ENCODE peak calls at places on chromosomes 13 and 19, in five cellular contexts. D, U, X, R and G are unnamed samples.
A peak's percentile ranks its signal among the peaks of the same experiment; 100 is the strongest.

GRCh38 chr13:50365683-50366391 is 350.6 kb downstream of the KCNRG start:
- DNase-seq in D (no peak), U (no peak), X (peak; percentile 26), R (no peak), G (no peak)

GRCh38 chr13:94227255-94227879 is 252.1 kb downstream of the DCT start:
- DNase-seq in D (no peak), U (no peak), X (no peak), R (no peak), G (no peak)

GRCh38 chr13:110293649-110294048 is 13.3 kb downstream of the COL4A1 start:
- DNase-seq in D (no peak), U (no peak), X (no peak), R (no peak), G (no peak)

GRCh38 chr13:50916701-50917184 is 7.2 kb downstream of the RNASEH2B start:
- DNase-seq in D (no peak), U (no peak), X (no peak), R (peak; percentile 17), G (no peak)

GRCh38 chr19:1132625-1133383 is 29.0 kb downstream of the GPX4 start:
- DNase-seq in D (no peak), U (no peak), X (no peak), R (no peak), G (no peak)

GRCh38 chr19:2820112-2820702 is 539 bp downstream of the ZNF554 start:
- DNase-seq in D (no peak), U (no peak), X (peak; percentile 24), R (no peak), G (peak; percentile 42)

GRCh38 chr19:6415592-6416190 is 8.9 kb downstream of the KHSRP start:
- DNase-seq in D (no peak), U (no peak), X (no peak), R (no peak), G (peak; percentile 22)

GRCh38 chr13:43365042-43365344 is 341.6 kb downstream of the DNAJC15 start:
- DNase-seq in D (no peak), U (no peak), X (no peak), R (no peak), G (no peak)

GRCh38 chr13:34416833-34417425 is 525.1 kb upstream of the NBEA start:
- DNase-seq in D (no peak), U (peak; percentile 73), X (peak; percentile 65), R (peak; percentile 71), G (no peak)

GRCh38 chr19:12838893-12839656 is 760 bp downstream of the MAST1 start:
- DNase-seq in D (no peak), U (no peak), X (no peak), R (no peak), G (no peak)

GRCh38 chr13:30847697-30848307 is 58.3 kb upstream of the MEDAG start:
- DNase-seq in D (no peak), U (peak; percentile 93), X (no peak), R (no peak), G (no peak)

GRCh38 chr19:48896191-48896720 is 2.3 kb downstream of the TULP2 start:
- DNase-seq in D (no peak), U (no peak), X (no peak), R (peak; percentile 65), G (peak; percentile 84)

GRCh38 chr13:109738298-109738746 is 48.1 kb downstream of the IRS2 start:
- DNase-seq in D (no peak), U (no peak), X (no peak), R (no peak), G (no peak)

GRCh38 chr19:55866521-55866920 is 30.2 kb downstream of the NLRP4 start:
- DNase-seq in D (no peak), U (no peak), X (no peak), R (no peak), G (no peak)

GRCh38 chr13:113904411-113904810 is 40.5 kb upstream of the GAS6 start:
- DNase-seq in D (no peak), U (no peak), X (no peak), R (peak; percentile 64), G (peak; percentile 55)

GRCh38 chr13:62293081-62293480 is 877.4 kb upstream of the PCDH20 start:
- DNase-seq in D (no peak), U (no peak), X (no peak), R (no peak), G (no peak)

GRCh38 chr19:40232479-40232878 is 6.0 kb upstream of the CCNP start:
- DNase-seq in D (no peak), U (no peak), X (no peak), R (no peak), G (peak; percentile 93)

GRCh38 chr13:40388617-40389016 is 277.8 kb downstream of the FOXO1 start:
- DNase-seq in D (no peak), U (no peak), X (no peak), R (no peak), G (no peak)

GRCh38 chr13:75762066-75762937 is 126.2 kb downstream of the LMO7 start:
- DNase-seq in D (no peak), U (no peak), X (no peak), R (no peak), G (no peak)

GRCh38 chr13:65710514-65710913 is 1519.6 kb downstream of the PCDH9 start:
- DNase-seq in D (no peak), U (no peak), X (no peak), R (no peak), G (no peak)

GRCh38 chr13:100089633-100090032 is 740 bp downstream of the PCCA start:
- DNase-seq in D (no peak), U (no peak), X (no peak), R (no peak), G (no peak)

GRCh38 chr19:28425431-28425931 is 787.5 kb downstream of the UQCRFS1 start:
- DNase-seq in D (no peak), U (no peak), X (no peak), R (no peak), G (no peak)